ENCODE peak calls at places on chromosome 10, in five cellular contexts. G is ovary, H is OCI-LY7, N is right atrium auricular region, B is heart left ventricle. F is an unnamed sample.

GRCh38 chr10:86289577-86289868 is 77.1 kb downstream of the GRID1 start:
- DNase-seq in G (no peak), H (no peak), N (peak; percentile 23), B (no peak), F (no peak)

GRCh38 chr10:111085690-111086353 is 9.0 kb downstream of the ADRA2A start:
- DNase-seq in G (peak; percentile 36), H (no peak), N (peak; percentile 26), B (no peak), F (no peak)

GRCh38 chr10:75019360-75019759 is 92.1 kb upstream of the SAMD8 start:
- DNase-seq in G (no peak), H (peak; percentile 48), N (no peak), B (no peak), F (no peak)

GRCh38 chr10:4434536-4435071 is 391.4 kb upstream of the AKR1E2 start:
- DNase-seq in G (no peak), H (no peak), N (no peak), B (no peak), F (no peak)

GRCh38 chr10:97575101-97575668 is 2.6 kb downstream of the ANKRD2 start:
- DNase-seq in G (no peak), H (no peak), N (no peak), B (no peak), F (peak; percentile 15)

GRCh38 chr10:111999205-111999914 is 184.2 kb downstream of the GPAM start:
- DNase-seq in G (no peak), H (no peak), N (no peak), B (no peak), F (no peak)

GRCh38 chr10:84423729-84424128 is 95.3 kb downstream of the CCSER2 start:
- DNase-seq in G (no peak), H (no peak), N (no peak), B (no peak), F (no peak)

GRCh38 chr10:71187600-71187999 is 24.8 kb upstream of the UNC5B start:
- DNase-seq in G (peak; percentile 83), H (no peak), N (no peak), B (no peak), F (no peak)

GRCh38 chr10:114632869-114633715 is 25.0 kb downstream of the ABLIM1 start:
- DNase-seq in G (peak; percentile 23), H (no peak), N (peak; percentile 83), B (no peak), F (peak; percentile 34)

GRCh38 chr10:6722616-6723004 is 142.5 kb upstream of the PRKCQ start:
- DNase-seq in G (no peak), H (no peak), N (no peak), B (no peak), F (no peak)

GRCh38 chr10:21292763-21293517 is 232.5 kb downstream of the SKIDA1 start:
- DNase-seq in G (peak; percentile 63), H (no peak), N (peak; percentile 90), B (peak; percentile 76), F (peak; percentile 68)

GRCh38 chr10:62851449-62851848 is 35.3 kb upstream of the EGR2 start:
- DNase-seq in G (no peak), H (peak; percentile 39), N (no peak), B (no peak), F (no peak)
- TF ChIP-seq CTCF in G (no peak), H (peak; percentile 77), N (no peak), B (no peak), F (peak; percentile 22)

DNA sequence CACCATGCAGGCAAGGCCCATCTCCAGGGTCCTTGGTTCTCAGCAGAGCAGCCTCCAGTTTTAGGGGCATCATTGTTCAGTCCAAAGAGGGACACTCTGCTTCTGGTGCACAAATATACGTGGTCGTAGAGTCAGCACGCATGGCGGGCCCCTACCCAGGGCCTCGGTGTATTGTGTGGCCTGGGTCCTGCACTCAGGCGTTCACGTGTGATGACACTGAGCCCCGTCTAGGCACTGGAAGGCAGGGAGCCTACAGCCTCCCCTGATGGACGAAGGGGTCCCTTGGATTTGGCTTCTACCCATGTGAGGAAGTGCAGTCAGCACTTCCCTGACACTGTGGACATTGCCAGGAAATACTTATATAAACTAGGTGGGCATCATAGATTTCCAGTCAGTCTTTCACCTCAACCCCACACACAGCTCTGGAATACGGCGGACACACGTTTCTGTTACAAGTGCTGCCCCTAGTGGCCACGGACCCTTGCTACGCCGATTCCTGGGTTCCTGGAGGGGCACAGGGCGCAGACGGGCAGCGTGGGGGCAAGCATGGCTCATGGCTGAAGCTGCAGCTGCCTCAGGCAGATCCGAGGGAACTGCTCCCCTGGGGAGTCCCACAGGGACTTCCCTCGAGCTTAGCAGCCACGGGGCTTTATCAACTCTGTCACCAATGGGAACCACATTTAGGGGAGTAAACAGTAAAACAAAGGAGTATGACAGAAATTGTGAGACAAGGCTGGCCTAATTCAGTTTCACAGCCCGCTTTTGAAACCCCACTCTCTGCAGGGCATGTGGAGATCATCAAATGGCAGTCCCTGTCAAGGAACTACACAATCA is 25.4 kb downstream of the AIFM2 start:
- DNase-seq in G (no peak), H (peak; percentile 54), N (no peak), B (no peak), F (no peak)
- H3K36me3 ChIP-seq in G (no peaks in the 10 kb centered on the region), H (no peaks in the 10 kb centered on the region), N (peaks cover 25% of the 10 kb centered on the region), B (peaks cover 39% of the 10 kb centered on the region), F (peaks cover 34% of the 10 kb centered on the region)

DNA sequence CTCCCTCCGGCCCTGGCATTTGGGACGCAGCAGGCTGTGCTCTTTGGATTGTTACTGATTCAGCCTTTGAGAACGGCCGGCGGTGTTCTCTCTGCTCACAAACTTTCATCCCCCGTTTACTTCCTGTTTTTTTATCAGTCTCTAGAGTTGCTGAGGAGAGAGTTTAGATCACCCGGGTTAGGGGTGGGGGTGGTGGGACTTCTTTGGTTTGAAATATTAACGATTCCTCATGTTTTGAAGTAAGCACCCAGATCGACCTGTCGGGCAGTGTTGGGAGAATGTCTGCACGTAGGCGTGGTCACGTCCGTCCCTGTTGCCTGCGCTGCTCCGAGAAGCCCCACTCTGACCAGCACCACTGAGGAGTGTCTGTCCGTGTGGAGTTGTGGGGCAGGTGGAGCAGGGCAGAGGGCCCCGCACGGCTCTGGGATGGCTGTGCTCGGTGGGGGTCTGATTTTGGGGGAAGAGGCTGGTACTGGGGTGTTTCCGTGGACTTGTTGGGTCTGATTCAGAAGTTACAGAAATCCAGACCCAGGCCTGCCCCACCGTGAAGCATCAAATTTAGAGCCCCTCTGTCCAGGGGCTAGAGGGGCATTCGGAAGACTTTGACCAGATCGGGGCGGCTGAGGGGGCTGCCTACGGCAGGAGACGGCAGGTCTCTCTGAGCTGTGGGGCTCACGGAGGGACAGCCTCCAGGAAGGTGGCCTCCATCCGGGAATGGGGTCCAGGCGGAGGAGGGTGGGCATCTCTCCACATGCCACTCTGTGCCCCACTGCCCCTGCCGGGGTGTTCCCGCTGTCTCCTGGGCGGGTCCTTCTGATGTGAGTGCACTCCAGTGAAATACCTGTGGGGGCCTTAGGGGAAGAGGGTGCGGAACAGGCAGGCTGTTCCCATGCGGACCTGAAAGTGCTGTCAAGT is 7.4 kb downstream of the INPP5A start:
- DNase-seq in G (peak; percentile 8), H (peak; percentile 51), N (no peak), B (peak; percentile 41), F (peak; percentile 13)
- H3K4me1 ChIP-seq in G (peaks cover 22% of the 10 kb centered on the region), H (peaks cover 59% of the 10 kb centered on the region), N (peaks cover 80% of the 10 kb centered on the region), B (peaks cover 84% of the 10 kb centered on the region), F (peaks cover 93% of the 10 kb centered on the region)

GRCh38 chr10:113555751-113556150 is 2.9 kb downstream of the HABP2 start:
- DNase-seq in G (no peak), H (no peak), N (no peak), B (no peak), F (no peak)
- TF ChIP-seq CTCF in G (no peak), H (no peak), N (no peak), B (no peak), F (no peak)

GRCh38 chr10:63260103-63260859 is 127.2 kb downstream of the NRBF2 start:
- DNase-seq in G (no peak), H (no peak), N (no peak), B (no peak), F (no peak)

GRCh38 chr10:63260860-63261251 is 127.7 kb downstream of the NRBF2 start:
- DNase-seq in G (no peak), H (peak; percentile 76), N (no peak), B (no peak), F (no peak)

GRCh38 chr10:63256047-63256773 is 123.1 kb downstream of the NRBF2 start:
- DNase-seq in G (no peak), H (peak; percentile 60), N (no peak), B (no peak), F (no peak)

GRCh38 chr10:63258920-63259678 is 126.0 kb downstream of the NRBF2 start:
- DNase-seq in G (no peak), H (no peak), N (no peak), B (no peak), F (no peak)

DNA sequence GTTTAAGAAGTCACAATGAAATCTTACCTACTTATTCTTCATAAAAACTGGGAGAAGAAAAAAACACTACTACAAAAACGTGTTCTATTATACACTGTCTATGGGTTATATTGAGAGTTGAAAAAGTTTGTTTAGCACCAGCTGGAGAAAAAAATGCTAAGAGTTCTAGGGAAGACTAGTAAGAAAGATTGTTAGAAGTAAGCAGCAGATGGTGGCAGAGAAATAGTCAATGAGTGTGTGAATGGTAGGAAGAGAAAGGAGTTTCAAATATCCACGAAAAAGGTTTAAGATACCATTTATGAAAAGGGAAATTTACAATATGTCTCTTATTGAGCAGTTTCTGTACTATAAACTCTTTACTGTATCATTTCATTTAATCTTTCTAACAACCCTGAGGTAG is 124.7 kb downstream of the NRBF2 start:
- DNase-seq in G (no peak), H (no peak), N (no peak), B (no peak), F (no peak)
- H3K36me3 ChIP-seq in G (no peaks in the 10 kb centered on the region), H (peaks cover 79% of the 10 kb centered on the region), N (peaks cover 13% of the 10 kb centered on the region), B (peaks cover 12% of the 10 kb centered on the region), F (peaks cover 6% of the 10 kb centered on the region)